ENCODE peak calls at places on chromosomes 11 and 22, in seven cellular contexts. B is left ventricle myocardium inferior, N is kidney epithelial cell, R is brain microvascular endothelial cell, Q is DND-41, C is glutamatergic neuron, T is suprapubic skin. K is an unnamed sample.

GRCh38 chr11:72736452-72737069 is 15.6 kb downstream of the ARAP1 start:
- DNase-seq in B (peak), N (no peak), R (peak), Q (peak), C (no peak), T (no peak), K (no peak)

GRCh38 chr11:106344392-106344791 is 266.9 kb downstream of the AASDHPPT start:
- DNase-seq in B (no peak), N (no peak), R (peak), Q (no peak), C (no peak), T (no peak), K (no peak)

GRCh38 chr11:43376594-43376993 is 17.9 kb downstream of the TTC17 start:
- DNase-seq in B (no peak), N (no peak), R (peak), Q (no peak), C (no peak), T (no peak), K (no peak)

GRCh38 chr11:74703211-74703610 is 28.0 kb downstream of the CHRDL2 start:
- DNase-seq in B (no peak), N (no peak), R (no peak), Q (no peak), C (no peak), T (no peak), K (no peak)

GRCh38 chr11:19450282-19450681 is 209.5 kb upstream of the E2F8 start:
- DNase-seq in B (no peak), N (no peak), R (no peak), Q (no peak), C (no peak), T (no peak), K (no peak)

GRCh38 chr11:72609451-72609850 is 64.8 kb downstream of the PDE2A start:
- DNase-seq in B (no peak), N (no peak), R (no peak), Q (no peak), C (no peak), T (no peak), K (no peak)

GRCh38 chr11:65850217-65851082 is 7.5 kb downstream of the CFL1 start:
- DNase-seq in B (no peak), N (no peak), R (no peak), Q (no peak), C (no peak), T (peak), K (no peak)

GRCh38 chr11:120554771-120555432 is 43.4 kb downstream of the GRIK4 start:
- DNase-seq in B (no peak), N (no peak), R (no peak), Q (no peak), C (peak), T (no peak), K (no peak)

GRCh38 chr22:28027453-28028448 is 108.7 kb upstream of the PITPNB start:
- DNase-seq in B (no peak), N (no peak), R (no peak), Q (no peak), C (no peak), T (peak), K (no peak)

GRCh38 chr11:2825261-2825885 is 60.2 kb downstream of the CDKN1C start:
- DNase-seq in B (peak), N (peak), R (no peak), Q (no peak), C (peak), T (peak), K (no peak)

GRCh38 chr22:46464701-46465347 is 72.6 kb downstream of the CELSR1 start:
- DNase-seq in B (no peak), N (no peak), R (no peak), Q (no peak), C (no peak), T (no peak), K (no peak)

GRCh38 chr11:106842134-106842533 is 176.1 kb downstream of the GUCY1A2 start:
- DNase-seq in B (no peak), N (no peak), R (no peak), Q (no peak), C (no peak), T (no peak), K (no peak)

DNA sequence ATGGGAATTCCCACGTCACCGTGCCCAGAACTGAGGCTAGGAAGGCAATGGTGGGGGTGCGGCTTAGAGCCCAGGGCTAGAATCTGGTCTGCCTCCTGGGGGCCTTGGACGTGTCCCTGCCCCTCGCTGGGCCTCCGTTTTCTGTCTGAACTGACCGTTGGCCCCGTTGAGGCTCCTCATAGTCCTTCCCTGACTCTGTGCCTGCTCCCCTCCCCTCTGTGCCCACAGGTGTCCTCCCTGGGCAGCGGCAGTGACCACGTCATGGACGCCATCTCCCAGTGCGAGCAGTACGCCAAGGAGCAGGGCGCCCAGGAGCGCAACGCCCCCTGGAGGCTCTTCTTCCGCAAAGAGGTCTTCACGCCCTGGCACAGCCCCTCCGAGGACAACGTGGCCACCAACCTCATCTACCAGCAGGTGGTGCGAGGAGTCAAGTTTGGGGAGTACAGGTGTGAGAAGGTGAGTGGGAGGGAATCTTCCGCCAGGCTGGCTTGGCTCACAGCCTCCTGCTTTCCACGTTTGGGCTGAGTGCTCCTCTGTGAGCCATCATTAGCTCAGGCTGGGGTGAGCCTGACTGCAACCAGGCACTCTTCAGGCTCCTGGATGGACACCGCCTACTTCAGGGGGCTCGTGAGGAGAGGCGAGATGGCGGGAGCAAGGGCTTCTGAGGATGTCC is 63.9 kb downstream of the MYO7A start:
- DNase-seq in B (no peak), N (peak), R (peak), Q (peak), C (peak), T (no peak), K (peak)
- TF ChIP-seq CTCF in B (peak), N (peak), R (peak), Q (peak), C (peak), T (peak), K (peak)

GRCh38 chr11:128555606-128556005 is 31.8 kb downstream of the ETS1 start:
- DNase-seq in B (no peak), N (no peak), R (no peak), Q (no peak), C (no peak), T (no peak), K (no peak)
- TF ChIP-seq CTCF in B (peak), N (peak), R (peak), Q (peak), C (no peak), T (no peak), K (peak)

GRCh38 chr11:20672575-20672974 is 3.2 kb downstream of the NELL1 start:
- DNase-seq in B (no peak), N (no peak), R (no peak), Q (no peak), C (no peak), T (no peak), K (no peak)
- TF ChIP-seq CTCF in B (peak), N (peak), R (peak), Q (peak), C (peak), T (no peak), K (peak)

GRCh38 chr11:117618956-117619355 is 178.1 kb downstream of the DSCAML1 start:
- DNase-seq in B (no peak), N (no peak), R (no peak), Q (no peak), C (peak), T (peak), K (no peak)
- TF ChIP-seq CTCF in B (no peak), N (no peak), R (no peak), Q (no peak), C (peak), T (no peak), K (peak)

GRCh38 chr22:32801001-32801435 is 487 bp upstream of the TIMP3 start:
- DNase-seq in B (no peak), N (no peak), R (no peak), Q (no peak), C (no peak), T (no peak), K (no peak)
- TF ChIP-seq CTCF in B (peak), N (no peak), R (no peak), Q (no peak), C (no peak), T (no peak), K (no peak)

GRCh38 chr11:56624661-56625110 is 10.0 kb upstream of the OR5M1 start:
- DNase-seq in B (no peak), N (peak), R (peak), Q (peak), C (no peak), T (no peak), K (no peak)
- TF ChIP-seq CTCF in B (peak), N (peak), R (no peak), Q (peak), C (peak), T (no peak), K (peak)

DNA sequence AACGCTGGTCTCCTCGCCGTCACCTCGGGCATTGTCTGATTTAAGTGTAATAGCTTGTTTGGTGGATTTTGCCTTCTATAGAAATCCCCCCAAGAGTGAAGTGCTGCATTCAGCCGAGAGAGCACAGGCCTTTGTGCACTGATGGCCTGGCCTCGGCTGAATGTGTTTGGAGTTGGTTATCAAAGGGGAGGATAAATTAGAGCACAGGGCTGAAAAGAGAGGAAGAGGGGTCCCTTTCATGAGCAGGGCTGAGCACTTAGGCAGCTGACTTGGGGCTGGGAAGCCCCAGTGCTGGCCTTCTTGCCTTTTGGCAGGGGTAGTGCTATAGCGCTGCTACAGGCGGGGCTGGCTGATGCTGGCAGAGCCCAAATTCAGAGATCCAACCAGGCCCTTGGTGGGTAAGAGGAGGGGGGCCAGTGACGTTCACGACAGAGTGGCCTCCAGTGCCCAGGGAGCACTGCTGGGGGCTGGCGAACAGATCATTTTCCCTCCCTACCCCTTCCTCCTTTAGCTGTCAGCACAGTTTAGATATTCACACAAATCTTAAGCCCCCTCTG is 161.2 kb upstream of the CADM1 start:
- DNase-seq in B (no peak), N (no peak), R (no peak), Q (no peak), C (no peak), T (no peak), K (no peak)
- TF ChIP-seq CTCF in B (no peak), N (no peak), R (no peak), Q (no peak), C (no peak), T (no peak), K (no peak)

GRCh38 chr22:23219317-23219716 is 39.0 kb downstream of the BCR start:
- DNase-seq in B (no peak), N (no peak), R (no peak), Q (no peak), C (no peak), T (no peak), K (no peak)

GRCh38 chr22:23218867-23219251 is 38.5 kb downstream of the BCR start:
- DNase-seq in B (peak), N (peak), R (no peak), Q (peak), C (peak), T (no peak), K (peak)

GRCh38 chr22:23220485-23221350 is 40.4 kb downstream of the BCR start:
- DNase-seq in B (peak), N (no peak), R (no peak), Q (peak), C (no peak), T (no peak), K (no peak)

GRCh38 chr22:23221351-23221804 is 41.1 kb downstream of the BCR start:
- DNase-seq in B (no peak), N (no peak), R (no peak), Q (no peak), C (no peak), T (no peak), K (no peak)

GRCh38 chr22:23219787-23220484 is 39.6 kb downstream of the BCR start:
- DNase-seq in B (no peak), N (peak), R (peak), Q (peak), C (peak), T (no peak), K (no peak)
- TF ChIP-seq CTCF in B (no peak), N (no peak), R (no peak), Q (peak), C (no peak), T (no peak), K (no peak)

GRCh38 chr11:8649361-8649760 is 33.1 kb downstream of the TRIM66 start:
- DNase-seq in B (no peak), N (no peak), R (peak), Q (no peak), C (no peak), T (no peak), K (no peak)
- TF ChIP-seq CTCF in B (no peak), N (no peak), R (no peak), Q (no peak), C (no peak), T (no peak), K (no peak)

DNA sequence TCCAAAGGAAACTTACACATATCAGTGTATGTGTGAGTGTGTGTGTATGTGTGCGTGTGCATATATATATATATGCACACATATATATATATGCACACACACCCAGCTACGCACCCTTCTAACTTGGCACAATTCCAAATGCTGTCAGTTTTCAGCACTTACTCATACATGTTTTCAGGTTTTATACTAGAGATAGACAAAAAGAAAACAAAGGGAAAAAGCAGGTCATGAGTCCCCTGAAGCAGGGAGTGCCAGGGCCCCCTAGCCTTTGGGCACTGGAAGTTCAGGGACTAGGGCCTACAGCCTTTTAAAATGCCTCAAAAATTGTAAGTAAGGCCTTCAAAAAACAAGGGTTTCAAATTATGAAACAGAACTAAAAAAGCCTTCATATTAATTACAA is 265.4 kb downstream of the CADM1 start:
- DNase-seq in B (no peak), N (no peak), R (no peak), Q (no peak), C (no peak), T (no peak), K (no peak)
- TF ChIP-seq CTCF in B (no peak), N (peak), R (peak), Q (no peak), C (no peak), T (no peak), K (no peak)

K was measured in progenitor cell of endocrine pancreas.